ENCODE peak calls at places on chromosomes 13 and 19, in six cellular contexts. S is PC-3, K is cardiac muscle cell, Z is AG04450, N is body of pancreas, L is fibroblast of lung. Q is an unnamed sample.

GRCh38 chr13:113584870-113585671 is 518 bp downstream of the TFDP1 start:
- DNase-seq in Z (no peak), S (peak), N (peak), K (peak), L (no peak), Q (no peak)

GRCh38 chr13:113862191-113862765 is 1.6 kb downstream of the GAS6 start:
- DNase-seq in L (no peak), K (no peak), N (no peak), S (no peak), Z (no peak), Q (no peak)

GRCh38 chr13:48741377-48741776 is 87.6 kb downstream of the CYSLTR2 start:
- DNase-seq in N (peak), K (no peak), S (no peak), L (peak), Z (no peak), Q (no peak)

GRCh38 chr13:20353973-20354372 is 121.9 kb upstream of the GJB6 start:
- DNase-seq in S (peak), K (no peak), L (peak), Z (no peak), N (no peak), Q (no peak)

GRCh38 chr13:23679214-23679613 is 109.0 kb downstream of the TNFRSF19 start:
- DNase-seq in Z (no peak), N (no peak), L (peak), K (no peak), S (peak), Q (no peak)

GRCh38 chr19:7597689-7598088 is 2.0 kb downstream of the CAMSAP3 start:
- DNase-seq in S (peak), L (no peak), N (peak), K (no peak), Z (no peak), Q (no peak)

GRCh38 chr13:78750735-78751134 is 91.8 kb upstream of the OBI1 start:
- DNase-seq in N (no peak), L (no peak), K (no peak), S (no peak), Z (no peak), Q (no peak)

GRCh38 chr19:16051254-16052025 is 24.9 kb upstream of the TPM4 start:
- DNase-seq in S (peak), N (no peak), L (no peak), Z (no peak), K (no peak), Q (no peak)

GRCh38 chr19:2289714-2290435 is 7.9 kb upstream of the PEAK3 start:
- DNase-seq in Z (no peak), S (no peak), L (no peak), K (no peak), N (no peak), Q (no peak)

DNA sequence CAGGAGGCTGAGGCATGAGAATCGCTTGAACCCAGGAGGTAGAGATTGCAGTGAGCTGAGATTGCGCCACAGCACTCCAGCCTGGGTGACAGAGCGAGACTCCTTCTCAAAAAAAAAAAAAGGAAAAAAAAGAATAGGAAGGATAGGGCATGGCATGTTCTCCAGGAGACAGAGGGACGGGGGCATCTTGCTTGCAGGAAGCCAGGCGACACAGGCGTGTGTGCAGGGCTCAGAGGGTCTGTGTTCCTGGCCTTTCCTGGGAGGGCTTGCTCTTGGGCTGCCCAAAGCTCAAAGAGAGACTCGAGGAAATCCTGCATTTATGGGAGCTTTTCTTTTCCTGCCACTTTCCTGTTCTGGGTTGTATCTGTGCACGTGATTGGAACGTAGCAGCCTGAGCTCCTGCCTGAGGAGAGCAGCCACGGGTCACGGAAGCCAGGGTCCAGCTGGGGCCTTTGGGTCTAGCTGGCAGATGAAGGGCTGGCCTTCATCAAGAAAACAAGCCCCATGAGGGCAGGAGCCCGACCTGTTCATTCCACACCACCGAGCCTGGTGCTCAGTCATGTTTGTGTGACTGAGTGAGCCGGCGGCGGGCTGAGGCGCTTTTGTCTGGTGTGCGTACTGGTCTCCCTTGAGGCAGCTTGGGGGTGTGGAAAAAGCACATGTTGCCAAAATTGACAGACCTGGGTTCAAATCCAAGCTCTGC is 44.5 kb downstream of the CAPN12 start:
- DNase-seq in K (no peak), L (no peak), N (no peak), Z (no peak), S (no peak), Q (no peak)
- H3K27ac ChIP-seq in K (peak), L (no peak), N (peak), Z (no peak), S (no peak), Q (no peak)

DNA sequence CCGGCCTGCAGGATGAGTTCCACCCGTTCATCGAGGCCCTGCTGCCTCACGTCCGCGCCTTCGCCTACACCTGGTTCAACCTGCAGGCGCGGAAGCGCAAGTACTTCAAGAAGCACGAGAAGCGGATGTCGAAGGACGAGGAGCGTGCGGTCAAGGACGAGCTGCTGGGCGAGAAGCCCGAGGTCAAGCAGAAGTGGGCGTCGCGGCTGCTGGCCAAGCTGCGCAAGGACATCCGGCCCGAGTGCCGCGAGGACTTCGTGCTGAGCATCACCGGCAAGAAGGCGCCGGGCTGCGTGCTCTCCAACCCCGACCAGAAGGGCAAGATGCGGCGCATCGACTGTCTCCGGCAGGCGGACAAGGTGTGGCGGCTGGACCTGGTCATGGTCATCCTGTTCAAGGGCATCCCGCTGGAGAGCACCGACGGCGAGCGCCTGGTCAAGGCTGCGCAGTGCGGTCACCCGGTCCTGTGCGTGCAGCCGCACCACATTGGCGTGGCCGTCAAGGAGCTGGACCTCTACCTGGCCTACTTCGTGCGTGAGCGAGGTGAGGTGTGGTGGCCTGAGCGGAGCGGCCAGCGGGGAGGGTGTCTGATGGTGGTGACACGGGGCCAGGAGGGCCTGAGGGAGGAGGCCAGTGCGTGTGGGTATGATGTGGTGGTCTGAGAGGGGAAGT is 15.5 kb downstream of the NFIC start:
- DNase-seq in Z (no peak), N (peak), K (no peak), S (no peak), L (no peak), Q (no peak)
- H3K27ac ChIP-seq in Z (no peak), N (no peak), K (no peak), S (no peak), L (no peak), Q (no peak)

DNA sequence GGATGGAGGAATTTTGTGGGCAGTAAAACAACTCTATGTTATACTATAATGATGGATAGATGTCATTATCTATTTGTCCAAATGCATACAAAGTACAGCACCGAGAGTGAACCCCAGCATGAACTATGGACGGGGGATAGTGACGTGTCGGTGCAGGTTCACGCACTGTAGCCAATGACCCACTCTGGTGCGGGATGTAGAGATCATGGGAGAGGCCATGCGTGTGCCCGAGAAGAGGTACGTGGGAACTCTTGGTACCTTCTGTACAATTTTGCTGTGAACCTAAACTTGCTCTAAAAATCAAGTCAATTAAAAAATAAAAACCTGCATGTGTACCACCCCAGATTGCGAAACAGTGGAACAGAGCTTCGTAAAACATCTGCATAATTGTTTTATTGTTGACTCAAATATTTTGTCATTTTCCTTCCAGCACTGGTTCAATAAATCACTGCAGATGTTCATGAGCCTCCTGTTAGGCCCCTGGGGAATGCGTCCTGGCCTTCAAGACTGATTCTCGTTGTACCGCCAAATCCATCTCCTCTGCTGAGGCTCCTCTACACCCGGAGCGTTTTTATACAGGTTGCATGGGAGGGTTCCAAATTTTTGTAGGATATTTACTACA is 30.9 kb downstream of the COL4A1 start:
- DNase-seq in N (no peak), L (no peak), K (no peak), Z (no peak), S (no peak), Q (no peak)
- H3K27ac ChIP-seq in N (no peak), L (no peak), K (no peak), Z (no peak), S (no peak), Q (no peak)

GRCh38 chr13:110339263-110339662 is 32.2 kb downstream of the COL4A2 start:
- DNase-seq in S (no peak), Z (no peak), N (no peak), K (no peak), L (no peak), Q (no peak)

GRCh38 chr13:110341445-110342247 is 34.6 kb downstream of the COL4A2 start:
- DNase-seq in K (peak), L (peak), Z (no peak), S (no peak), N (no peak), Q (no peak)

GRCh38 chr13:110342474-110342873 is 35.4 kb downstream of the COL4A2 start:
- DNase-seq in Z (no peak), L (no peak), N (no peak), K (no peak), S (no peak), Q (no peak)

GRCh38 chr13:110339975-110340550 is 33.0 kb downstream of the COL4A2 start:
- DNase-seq in S (no peak), L (no peak), K (no peak), Z (no peak), N (no peak), Q (no peak)

GRCh38 chr13:110340812-110341444 is 33.8 kb downstream of the COL4A2 start:
- DNase-seq in N (peak), L (peak), S (no peak), Z (no peak), K (peak), Q (peak)
- H3K27ac ChIP-seq in N (no peak), L (peak), S (no peak), Z (peak), K (peak), Q (no peak)

GRCh38 chr13:94114166-94114565 is 365.3 kb downstream of the DCT start:
- DNase-seq in L (no peak), K (no peak), S (no peak), N (no peak), Z (no peak), Q (no peak)

GRCh38 chr13:94112227-94112626 is 367.3 kb downstream of the DCT start:
- DNase-seq in Z (peak), L (peak), N (peak), K (no peak), S (peak), Q (no peak)

GRCh38 chr13:94115054-94115453 is 364.4 kb downstream of the DCT start:
- DNase-seq in Z (no peak), N (no peak), S (peak), K (no peak), L (no peak), Q (no peak)

GRCh38 chr13:94110011-94110410 is 369.5 kb downstream of the DCT start:
- DNase-seq in N (no peak), K (no peak), Z (no peak), S (no peak), L (peak), Q (no peak)

DNA sequence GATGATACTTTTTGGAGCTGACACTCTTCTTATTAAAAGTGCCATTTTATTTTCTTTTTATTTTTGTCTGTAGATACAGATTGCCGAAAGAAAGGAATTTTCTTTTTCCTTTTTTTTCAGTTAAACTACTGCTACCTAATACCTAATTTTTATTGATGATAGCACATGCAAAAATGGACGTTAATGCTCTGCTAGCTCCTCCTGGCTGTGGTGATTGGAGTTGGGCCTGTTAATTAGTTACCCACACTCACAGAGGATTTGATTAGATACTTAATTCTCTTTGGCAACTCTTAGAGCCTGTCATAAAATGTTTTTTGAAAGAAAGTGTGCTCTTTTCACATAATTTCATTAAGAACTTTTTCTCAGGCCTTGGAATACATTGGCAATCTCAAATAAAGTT is 366.8 kb downstream of the DCT start:
- DNase-seq in K (no peak), S (no peak), N (no peak), L (no peak), Z (no peak), Q (no peak)
- H3K27ac ChIP-seq in K (no peak), S (no peak), N (no peak), L (no peak), Z (no peak), Q (no peak)

GRCh38 chr19:6073858-6074708 is 36.2 kb downstream of the RFX2 start:
- DNase-seq in Z (no peak), L (no peak), S (no peak), N (no peak), K (no peak), Q (no peak)
- H3K27ac ChIP-seq in Z (no peak), L (no peak), S (no peak), N (no peak), K (no peak), Q (no peak)

GRCh38 chr13:91058919-91059318 is 288.6 kb upstream of the MIR17HG start:
- DNase-seq in N (no peak), L (no peak), S (no peak), K (no peak), Z (no peak), Q (no peak)

GRCh38 chr13:91052873-91053272 is 294.6 kb upstream of the MIR17HG start:
- DNase-seq in L (no peak), S (no peak), K (no peak), N (no peak), Z (no peak), Q (no peak)

GRCh38 chr13:91054902-91055301 is 292.6 kb upstream of the MIR17HG start:
- DNase-seq in S (no peak), K (no peak), L (no peak), Z (no peak), N (no peak), Q (no peak)

GRCh38 chr13:91058066-91058465 is 289.4 kb upstream of the MIR17HG start:
- DNase-seq in S (peak), K (peak), L (peak), Z (no peak), N (no peak), Q (no peak)

DNA sequence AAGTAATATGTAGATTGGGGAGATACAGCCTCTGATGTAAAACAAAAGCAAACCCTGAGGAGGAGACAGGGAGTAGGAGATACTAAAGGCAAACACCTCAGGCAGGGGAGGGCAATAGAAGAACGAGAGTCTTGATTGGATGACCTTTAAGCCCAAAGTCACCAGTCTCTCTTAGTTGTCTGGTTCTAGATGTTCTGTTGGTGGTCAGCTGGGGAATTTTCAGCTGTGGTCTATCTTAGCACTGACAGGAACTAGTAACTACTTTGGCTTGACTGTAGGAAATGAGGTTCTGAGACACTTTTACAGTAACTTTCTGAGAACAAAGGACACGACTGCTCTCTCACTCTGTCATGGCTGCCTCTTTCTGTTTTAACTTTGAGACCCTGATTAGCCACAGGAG is 290.7 kb upstream of the MIR17HG start:
- DNase-seq in Z (no peak), L (no peak), K (no peak), S (no peak), N (no peak), Q (no peak)
- H3K27ac ChIP-seq in Z (no peak), L (no peak), K (no peak), S (no peak), N (no peak), Q (no peak)

GRCh38 chr13:31970237-31970930 is 61.2 kb upstream of the FRY start:
- DNase-seq in K (no peak), N (no peak), Z (peak), S (peak), L (peak), Q (no peak)
- H3K27ac ChIP-seq in K (no peak), N (no peak), Z (peak), S (no peak), L (peak), Q (no peak)

GRCh38 chr13:101424381-101425155 is 8.3 kb upstream of the NALCN start:
- DNase-seq in N (no peak), L (peak), K (no peak), S (peak), Z (peak), Q (peak)

GRCh38 chr13:101429733-101430132 is 13.4 kb upstream of the NALCN start:
- DNase-seq in K (no peak), N (no peak), Z (no peak), S (no peak), L (peak), Q (no peak)

GRCh38 chr13:101425623-101426022 is 9.3 kb upstream of the NALCN start:
- DNase-seq in L (no peak), Z (no peak), K (no peak), N (no peak), S (no peak), Q (no peak)

GRCh38 chr13:101423872-101424271 is 7.6 kb upstream of the NALCN start:
- DNase-seq in K (no peak), S (no peak), N (no peak), Z (no peak), L (no peak), Q (no peak)

DNA sequence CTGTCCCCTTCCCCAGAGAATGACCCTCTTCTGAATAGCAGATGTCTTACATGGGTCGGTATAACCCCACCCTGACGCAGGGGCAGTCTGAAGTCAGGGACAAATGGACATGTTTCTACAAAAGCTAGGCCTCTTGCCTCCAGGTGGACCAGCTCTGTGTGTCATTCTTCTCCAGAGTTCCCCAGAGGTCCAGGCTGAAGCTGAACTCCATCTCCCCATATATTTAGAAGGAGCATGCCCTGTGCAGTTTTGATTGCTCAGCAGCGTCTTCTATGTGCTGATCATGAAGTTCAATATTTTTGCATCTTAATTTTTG is 8.8 kb upstream of the NALCN start:
- DNase-seq in Z (no peak), N (no peak), L (no peak), S (no peak), K (no peak), Q (peak)
- H3K27ac ChIP-seq in Z (no peak), N (no peak), L (no peak), S (no peak), K (no peak), Q (peak)

Q was measured in substantia nigra.